ENCODE peak calls at places on chromosomes 13 and 19, in five cellular contexts. D is GM12878, U is K562, Z is H1, E is HepG2. Q is an unnamed sample.
A peak's percentile ranks its signal among the peaks of the same experiment; 100 is the strongest.

GRCh38 chr13:97222934-97223710 is 989 bp downstream of the MBNL2 start:
- DNase-seq in D (no peak), U (no peak), Z (no peak), E (no peak), Q (no peak)

GRCh38 chr13:113785051-113786010 is 26.3 kb downstream of the TMEM255B start:
- DNase-seq in D (no peak), U (no peak), Z (no peak), E (no peak), Q (no peak)

GRCh38 chr19:11195169-11195568 is 2.2 kb downstream of the KANK2 start:
- DNase-seq in D (no peak), U (no peak), Z (no peak), E (no peak), Q (no peak)

GRCh38 chr19:13906525-13906904 is 514 bp downstream of the CC2D1A start:
- DNase-seq in D (no peak), U (no peak), Z (no peak), E (peak; percentile 58), Q (peak; percentile 56)

GRCh38 chr19:32876919-32877285 is 7.3 kb upstream of the SLC7A9 start:
- DNase-seq in D (no peak), U (no peak), Z (peak; percentile 26), E (no peak), Q (no peak)

GRCh38 chr13:96982672-96983071 is 11.6 kb downstream of the OXGR1 start:
- DNase-seq in D (no peak), U (no peak), Z (no peak), E (no peak), Q (no peak)

GRCh38 chr13:28423010-28423409 is 71.9 kb downstream of the FLT1 start:
- DNase-seq in D (peak; percentile 74), U (no peak), Z (no peak), E (no peak), Q (no peak)

GRCh38 chr13:34816543-34816942 is 125.5 kb upstream of the NBEA start:
- DNase-seq in D (no peak), U (no peak), Z (no peak), E (no peak), Q (no peak)

GRCh38 chr19:38656171-38656981 is 8.9 kb downstream of the ACTN4 start:
- DNase-seq in D (no peak), U (no peak), Z (no peak), E (peak; percentile 95), Q (no peak)

GRCh38 chr19:44757735-44758505 is 9.4 kb downstream of the BCL3 start:
- DNase-seq in D (no peak), U (no peak), Z (peak; percentile 77), E (no peak), Q (peak; percentile 87)

GRCh38 chr13:46289260-46289955 is 77.7 kb downstream of the LRRC63 start:
- DNase-seq in D (no peak), U (no peak), Z (no peak), E (no peak), Q (no peak)

GRCh38 chr19:40139533-40140287 is 49.0 kb upstream of the ZNF780A start:
- DNase-seq in D (no peak), U (peak; percentile 42), Z (peak; percentile 47), E (peak; percentile 35), Q (peak; percentile 55)

GRCh38 chr19:35608250-35608649 is 4.3 kb upstream of the HAUS5 start:
- DNase-seq in D (no peak), U (no peak), Z (no peak), E (no peak), Q (no peak)

GRCh38 chr19:45464861-45465427 is 2.9 kb upstream of the FOSB start:
- DNase-seq in D (no peak), U (no peak), Z (no peak), E (no peak), Q (no peak)

GRCh38 chr13:105519766-105520165 is 1015.7 kb downstream of the EFNB2 start:
- DNase-seq in D (no peak), U (no peak), Z (no peak), E (no peak), Q (no peak)

GRCh38 chr19:33678796-33679195 is 57.0 kb downstream of the CHST8 start:
- DNase-seq in D (no peak), U (no peak), Z (no peak), E (no peak), Q (peak; percentile 37)

GRCh38 chr19:48999481-49000325 is 6.0 kb downstream of the RUVBL2 start:
- DNase-seq in D (no peak), U (peak; percentile 40), Z (peak; percentile 88), E (no peak), Q (peak; percentile 65)

GRCh38 chr13:50229935-50230334 is 214.7 kb downstream of the KCNRG start:
- DNase-seq in D (no peak), U (no peak), Z (no peak), E (no peak), Q (no peak)

GRCh38 chr19:50983625-50984292 is at the start of gene KLK7:
- DNase-seq in D (no peak), U (no peak), Z (peak; percentile 66), E (no peak), Q (no peak)

GRCh38 chr13:106986033-106986484 is 418.1 kb upstream of the ARGLU1 start:
- DNase-seq in D (no peak), U (no peak), Z (no peak), E (no peak), Q (no peak)

GRCh38 chr13:35718084-35718483 is 241.6 kb upstream of the MAB21L1 start:
- DNase-seq in D (no peak), U (no peak), Z (no peak), E (no peak), Q (no peak)

GRCh38 chr19:17997969-17998826 is 9.8 kb upstream of the ARRDC2 start:
- DNase-seq in D (no peak), U (peak; percentile 67), Z (peak; percentile 89), E (peak; percentile 32), Q (no peak)

GRCh38 chr13:94416454-94417080 is 62.9 kb downstream of the DCT start:
- DNase-seq in D (no peak), U (no peak), Z (peak; percentile 56), E (peak; percentile 67), Q (peak; percentile 24)

GRCh38 chr13:101139076-101139475 is 277.2 kb downstream of the NALCN start:
- DNase-seq in D (no peak), U (no peak), Z (no peak), E (no peak), Q (no peak)

GRCh38 chr19:17802137-17802858 is 7.4 kb downstream of the B3GNT3 start:
- DNase-seq in D (no peak), U (no peak), Z (no peak), E (no peak), Q (peak; percentile 69)

GRCh38 chr13:98315466-98315865 is 138.4 kb upstream of the RNF113B start:
- DNase-seq in D (no peak), U (no peak), Z (no peak), E (no peak), Q (no peak)

GRCh38 chr19:12932392-12933286 is 872 bp downstream of the FARSA start:
- DNase-seq in D (no peak), U (no peak), Z (no peak), E (no peak), Q (peak; percentile 56)

GRCh38 chr13:85093808-85094207 is 705.4 kb downstream of the SLITRK6 start:
- DNase-seq in D (no peak), U (no peak), Z (no peak), E (no peak), Q (no peak)

GRCh38 chr13:51330741-51331140 is 8.8 kb upstream of the SERPINE3 start:
- DNase-seq in D (peak; percentile 7), U (no peak), Z (no peak), E (no peak), Q (no peak)

GRCh38 chr13:33441015-33441414 is 155.5 kb upstream of the STARD13 start:
- DNase-seq in D (no peak), U (no peak), Z (no peak), E (peak; percentile 35), Q (peak; percentile 10)

GRCh38 chr13:59771272-59771671 is 392.5 kb downstream of the DIAPH3 start:
- DNase-seq in D (no peak), U (no peak), Z (no peak), E (peak; percentile 4), Q (peak; percentile 43)
- TF ChIP-seq RFX5 in D (no peak), U (no peak), Z (no peak), E (no peak), Q (no peak)

GRCh38 chr13:110000534-110001345 is 214.4 kb upstream of the IRS2 start:
- DNase-seq in D (no peak), U (no peak), Z (no peak), E (no peak), Q (no peak)
- TF ChIP-seq GABPA in D (no peak), U (no peak), Z (no peak), E (no peak), Q (no peak)

DNA sequence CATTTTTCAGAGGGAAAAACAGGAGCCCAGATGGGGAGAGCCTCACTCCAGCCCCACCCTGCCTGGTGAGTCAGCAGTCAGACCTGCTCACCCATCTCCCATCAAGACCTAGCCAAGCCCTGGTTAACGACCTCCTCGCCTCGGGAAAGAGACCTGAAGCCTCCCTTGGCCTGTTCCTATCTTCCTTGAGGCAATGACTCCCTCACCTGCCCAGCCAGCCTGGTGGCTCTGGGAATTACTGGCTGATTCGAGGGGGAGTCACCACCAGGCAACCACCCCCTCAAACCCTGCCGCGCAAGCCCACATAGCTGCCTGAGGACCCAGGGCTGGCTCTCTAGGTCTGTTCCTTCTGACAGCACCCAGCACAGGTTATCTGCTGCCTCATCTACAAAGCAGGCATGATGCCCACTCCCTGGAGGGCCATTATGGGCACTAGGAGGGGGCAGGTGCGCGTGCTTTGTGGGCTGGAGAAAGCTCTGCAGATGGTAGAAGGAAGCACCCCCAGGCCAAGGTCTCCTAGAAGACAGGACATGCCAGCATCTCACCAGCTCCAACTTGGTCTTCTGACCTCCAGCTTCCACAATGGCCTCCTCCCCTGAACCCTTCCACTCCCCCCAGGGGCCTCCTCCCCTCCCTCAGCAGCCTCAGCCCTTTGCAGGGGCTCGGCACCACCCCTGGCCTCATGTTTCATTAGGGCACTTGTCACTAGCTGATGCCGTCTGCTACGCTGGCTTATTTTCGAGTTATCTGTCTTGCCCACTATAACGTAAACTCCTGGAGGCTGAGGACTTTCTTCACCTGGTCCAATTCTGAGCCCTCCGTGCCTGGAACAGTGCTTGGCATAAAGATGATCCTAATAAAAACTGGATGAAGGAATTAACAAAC is 10.4 kb downstream of the DEDD2 start:
- DNase-seq in D (no peak), U (peak; percentile 54), Z (no peak), E (no peak), Q (no peak)
- TF ChIP-seq RFX5 in D (no peak), U (no peak), Z (no peak), E (no peak), Q (no peak)

GRCh38 chr19:15195381-15195964 is 5.3 kb downstream of the NOTCH3 start:
- DNase-seq in D (no peak), U (peak; percentile 60), Z (peak; percentile 78), E (no peak), Q (peak; percentile 94)
- TF ChIP-seq GABPA in D (no peak), U (no peak), Z (no peak), E (no peak), Q (no peak)

DNA sequence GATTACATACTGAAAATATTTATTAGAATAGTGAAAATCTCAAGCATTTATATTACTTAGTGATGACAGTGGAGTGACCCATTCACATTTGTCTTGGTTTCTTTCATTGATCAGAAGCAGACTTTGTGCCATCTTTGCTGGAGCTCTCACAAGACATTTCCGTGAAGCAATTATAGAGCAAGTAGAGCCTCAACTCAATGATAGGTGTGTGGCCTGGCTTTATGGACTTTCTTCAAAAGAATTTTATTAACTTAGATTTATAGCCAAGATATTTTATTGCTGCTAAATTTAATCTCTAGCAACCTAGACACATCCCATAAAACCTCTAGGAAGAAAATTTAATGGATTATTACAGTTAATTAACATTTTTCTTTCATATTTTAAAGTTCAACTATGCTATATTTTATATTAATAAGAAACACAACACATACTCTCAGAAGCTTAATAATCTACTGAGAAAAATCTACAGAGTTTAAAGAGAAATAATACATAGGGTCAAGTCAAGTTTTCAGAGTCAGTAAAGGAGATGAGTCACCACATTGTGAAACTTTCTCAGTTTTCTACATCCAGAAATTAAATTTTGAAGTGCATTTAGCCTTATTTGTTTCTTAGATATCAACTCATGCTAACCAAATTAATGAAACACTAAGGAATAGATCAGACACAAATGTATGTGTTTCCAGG is 160.5 kb downstream of the LACC1 start:
- DNase-seq in D (no peak), U (no peak), Z (no peak), E (no peak), Q (no peak)
- TF ChIP-seq RFX5 in D (no peak), U (no peak), Z (no peak), E (no peak), Q (no peak)